ENCODE peak calls at places on chromosome 4, in four cellular contexts. One of them, this sample, is unnamed.

GRCh38 chr4:119080721-119081541 is 54.7 kb upstream of the MYOZ2 start:
- DNase-seq in H9: no peak
- DNase-seq in pancreas: no peak
- DNase-seq in aorta: no peak
- DNase-seq in this sample: no peak

GRCh38 chr4:171765514-171765913 is 47.7 kb upstream of the GALNTL6 start:
- DNase-seq in pancreas: no peak
- DNase-seq in H9: no peak
- DNase-seq in aorta: no peak
- DNase-seq in this sample: no peak

GRCh38 chr4:5138389-5138788 is 87.1 kb downstream of the STK32B start:
- DNase-seq in aorta: no peak
- DNase-seq in pancreas: no peak
- DNase-seq in H9: no peak
- DNase-seq in this sample: no peak

GRCh38 chr4:109429545-109429944 is 4.1 kb upstream of the SEC24B start:
- DNase-seq in aorta: no peak
- DNase-seq in H9: no peak
- DNase-seq in pancreas: no peak
- DNase-seq in this sample: no peak

GRCh38 chr4:17111436-17111835 is 213.0 kb upstream of the LDB2 start:
- DNase-seq in pancreas: no peak
- DNase-seq in H9: no peak
- DNase-seq in aorta: no peak
- DNase-seq in this sample: no peak

GRCh38 chr4:88807499-88807898 is 109.9 kb upstream of the NAP1L5 start:
- DNase-seq in pancreas: no peak
- DNase-seq in aorta: no peak
- DNase-seq in H9: no peak
- DNase-seq in this sample: no peak

GRCh38 chr4:10063544-10064300 is 42.4 kb upstream of the SLC2A9 start:
- DNase-seq in aorta: peak; percentile 87
- DNase-seq in H9: peak; percentile 82
- DNase-seq in pancreas: peak; percentile 40
- DNase-seq in this sample: peak; percentile 29

GRCh38 chr4:15420642-15421041 is 7.2 kb upstream of the C1QTNF7 start:
- DNase-seq in H9: no peak
- DNase-seq in pancreas: no peak
- DNase-seq in aorta: no peak
- DNase-seq in this sample: peak; percentile 22

GRCh38 chr4:2832981-2833670 is 10.5 kb upstream of the ADD1 start:
- DNase-seq in aorta: peak; percentile 68
- DNase-seq in pancreas: no peak
- DNase-seq in H9: no peak
- DNase-seq in this sample: no peak

GRCh38 chr4:128524311-128524710 is 236.7 kb upstream of the PGRMC2 start:
- DNase-seq in H9: no peak
- DNase-seq in aorta: peak; percentile 91
- DNase-seq in pancreas: no peak
- DNase-seq in this sample: no peak

GRCh38 chr4:132316738-132317137 is 832.4 kb upstream of the PCDH10 start:
- DNase-seq in H9: no peak
- DNase-seq in pancreas: no peak
- DNase-seq in aorta: no peak
- DNase-seq in this sample: no peak

GRCh38 chr4:3363411-3364141 is 70.8 kb downstream of the RGS12 start:
- DNase-seq in aorta: no peak
- DNase-seq in pancreas: no peak
- DNase-seq in H9: no peak
- DNase-seq in this sample: no peak

DNA sequence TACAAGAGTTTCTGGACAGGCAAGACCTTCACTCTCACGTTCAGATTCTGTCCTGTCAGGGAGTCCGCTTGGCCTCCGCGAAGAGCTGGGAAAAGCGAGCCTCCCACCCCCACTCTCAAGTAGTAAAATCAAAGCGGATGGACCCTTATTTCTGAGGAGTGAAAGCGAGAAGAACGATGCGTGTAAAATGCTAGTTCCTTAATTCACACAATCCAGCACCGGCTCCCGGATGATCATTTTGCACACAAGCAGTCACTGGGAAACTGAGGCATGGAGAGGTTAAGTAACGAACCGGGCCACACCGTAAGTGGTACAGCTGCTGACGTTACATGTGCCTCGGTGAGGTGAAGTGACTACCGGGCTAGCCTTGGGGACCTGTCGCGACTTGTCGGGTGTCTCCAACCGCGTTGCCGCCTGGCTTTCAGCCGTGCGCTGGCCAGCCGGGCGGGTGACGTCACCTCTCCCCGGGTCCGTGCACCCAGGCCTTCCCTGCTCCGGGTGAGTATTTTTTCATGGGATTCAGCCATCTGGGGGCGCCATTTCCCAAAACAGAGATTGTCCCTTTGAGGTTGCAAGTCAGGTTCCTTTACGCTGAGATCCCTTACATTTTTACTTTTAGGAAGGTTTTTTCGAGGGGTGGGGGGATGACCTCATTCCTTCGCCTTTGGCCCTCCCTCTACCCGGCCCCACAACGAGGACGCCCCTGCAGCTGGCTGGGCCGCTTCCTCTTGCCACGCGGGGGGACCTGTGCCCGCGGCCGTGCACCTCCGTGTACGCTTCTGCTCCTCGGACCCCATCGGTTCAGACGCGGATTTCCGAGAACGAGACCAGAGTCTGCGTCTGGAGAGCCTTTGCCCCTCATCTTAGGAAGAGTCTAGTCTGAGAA is 3.4 kb upstream of the SFRP2 start:
- DNase-seq in H9: peak; percentile 94
- DNase-seq in aorta: peak; percentile 87
- DNase-seq in pancreas: peak; percentile 34
- DNase-seq in this sample: peak; percentile 18
- H3K27ac ChIP-seq in H9: no peak overlapping the region
- H3K27ac ChIP-seq in aorta: no peak overlapping the region
- H3K27ac ChIP-seq in pancreas: no peak overlapping the region
- H3K27ac ChIP-seq in this sample: no peak overlapping the region

GRCh38 chr4:78845469-78845868 is 69.3 kb downstream of the BMP2K start:
- DNase-seq in aorta: no peak
- DNase-seq in H9: no peak
- DNase-seq in pancreas: no peak
- DNase-seq in this sample: no peak
- H3K27ac ChIP-seq in aorta: no peak overlapping the region
- H3K27ac ChIP-seq in H9: no peak overlapping the region
- H3K27ac ChIP-seq in pancreas: no peak overlapping the region
- H3K27ac ChIP-seq in this sample: no peak overlapping the region

GRCh38 chr4:75745721-75746199 is 21.4 kb downstream of the USO1 start:
- DNase-seq in pancreas: no peak
- DNase-seq in aorta: no peak
- DNase-seq in H9: no peak
- DNase-seq in this sample: no peak
- H3K27ac ChIP-seq in pancreas: no peak overlapping the region
- H3K27ac ChIP-seq in aorta: no peak overlapping the region
- H3K27ac ChIP-seq in H9: no peak overlapping the region
- H3K27ac ChIP-seq in this sample: no peak overlapping the region

GRCh38 chr4:141131738-141132688 is 1.3 kb downstream of the RNF150 start:
- DNase-seq in pancreas: peak; percentile 15
- DNase-seq in aorta: peak; percentile 81
- DNase-seq in H9: peak; percentile 38
- DNase-seq in this sample: no peak
- H3K27ac ChIP-seq in pancreas: no peak overlapping the region
- H3K27ac ChIP-seq in aorta: no peak overlapping the region
- H3K27ac ChIP-seq in H9: no peak overlapping the region
- H3K27ac ChIP-seq in this sample: peak overlapping the region; percentile 27

GRCh38 chr4:184439856-184440592 is 34.3 kb downstream of the IRF2 start:
- DNase-seq in pancreas: peak; percentile 25
- DNase-seq in aorta: no peak
- DNase-seq in H9: no peak
- DNase-seq in this sample: no peak

GRCh38 chr4:184443318-184443717 is 31.0 kb downstream of the IRF2 start:
- DNase-seq in pancreas: no peak
- DNase-seq in aorta: no peak
- DNase-seq in H9: no peak
- DNase-seq in this sample: no peak

GRCh38 chr4:184441461-184442392 is 32.6 kb downstream of the IRF2 start:
- DNase-seq in H9: peak; percentile 52
- DNase-seq in aorta: no peak
- DNase-seq in pancreas: no peak
- DNase-seq in this sample: no peak

GRCh38 chr4:184439386-184439785 is 35.0 kb downstream of the IRF2 start:
- DNase-seq in H9: no peak
- DNase-seq in pancreas: no peak
- DNase-seq in aorta: no peak
- DNase-seq in this sample: no peak

GRCh38 chr4:184440593-184441358 is 33.6 kb downstream of the IRF2 start:
- DNase-seq in H9: no peak
- DNase-seq in pancreas: no peak
- DNase-seq in aorta: no peak
- DNase-seq in this sample: no peak
- H3K27ac ChIP-seq in H9: no peak overlapping the region
- H3K27ac ChIP-seq in pancreas: no peak overlapping the region
- H3K27ac ChIP-seq in aorta: no peak overlapping the region
- H3K27ac ChIP-seq in this sample: peak overlapping the region; percentile 44

This sample was measured in substantia nigra.